ENCODE peak calls at places on chromosomes 1 and 21, in eight cellular contexts. One of them, this sample, is unnamed.
A peak's percentile ranks its signal among the peaks of the same experiment; 100 is the strongest.

GRCh38 chr1:81305997-81306452 is 494.7 kb upstream of the ADGRL2 start:
- DNase-seq in upper lobe of right lung: no peak
- DNase-seq in colonic mucosa: peak; percentile 23
- DNase-seq in esophagus muscularis mucosa: no peak
- DNase-seq in uterus: no peak
- DNase-seq in cardiac muscle cell: peak; percentile 53
- DNase-seq in tibial artery: no peak
- DNase-seq in endothelial cell of umbilical vein: peak; percentile 65
- DNase-seq in this sample: peak; percentile 11

GRCh38 chr1:71019248-71019647 is 28.4 kb downstream of the PTGER3 start:
- DNase-seq in upper lobe of right lung: no peak
- DNase-seq in colonic mucosa: no peak
- DNase-seq in esophagus muscularis mucosa: no peak
- DNase-seq in uterus: no peak
- DNase-seq in cardiac muscle cell: peak; percentile 91
- DNase-seq in tibial artery: no peak
- DNase-seq in endothelial cell of umbilical vein: no peak
- DNase-seq in this sample: no peak

GRCh38 chr21:38645282-38645681 is 147.0 kb upstream of the ERG start:
- DNase-seq in upper lobe of right lung: no peak
- DNase-seq in colonic mucosa: no peak
- DNase-seq in esophagus muscularis mucosa: peak; percentile 70
- DNase-seq in uterus: no peak
- DNase-seq in cardiac muscle cell: no peak
- DNase-seq in tibial artery: no peak
- DNase-seq in endothelial cell of umbilical vein: no peak
- DNase-seq in this sample: no peak

GRCh38 chr21:37548521-37548981 is 182.0 kb downstream of the DYRK1A start:
- DNase-seq in upper lobe of right lung: no peak
- DNase-seq in colonic mucosa: no peak
- DNase-seq in esophagus muscularis mucosa: no peak
- DNase-seq in uterus: no peak
- DNase-seq in cardiac muscle cell: no peak
- DNase-seq in tibial artery: no peak
- DNase-seq in endothelial cell of umbilical vein: peak; percentile 33
- DNase-seq in this sample: no peak

GRCh38 chr1:91011726-91012125 is 10.1 kb downstream of the ZNF644 start:
- DNase-seq in upper lobe of right lung: no peak
- DNase-seq in colonic mucosa: no peak
- DNase-seq in esophagus muscularis mucosa: no peak
- DNase-seq in uterus: no peak
- DNase-seq in cardiac muscle cell: no peak
- DNase-seq in tibial artery: no peak
- DNase-seq in endothelial cell of umbilical vein: peak; percentile 14
- DNase-seq in this sample: no peak

GRCh38 chr1:20126041-20126805 is 6.9 kb upstream of the PLA2G2D start:
- DNase-seq in upper lobe of right lung: peak; percentile 67
- DNase-seq in colonic mucosa: no peak
- DNase-seq in esophagus muscularis mucosa: no peak
- DNase-seq in uterus: no peak
- DNase-seq in cardiac muscle cell: no peak
- DNase-seq in tibial artery: no peak
- DNase-seq in endothelial cell of umbilical vein: no peak
- DNase-seq in this sample: peak; percentile 53

GRCh38 chr1:16022393-16022792 is 557 bp downstream of the CLCNKA start:
- DNase-seq in upper lobe of right lung: no peak
- DNase-seq in colonic mucosa: no peak
- DNase-seq in esophagus muscularis mucosa: no peak
- DNase-seq in uterus: no peak
- DNase-seq in cardiac muscle cell: no peak
- DNase-seq in tibial artery: no peak
- DNase-seq in endothelial cell of umbilical vein: no peak
- DNase-seq in this sample: no peak

GRCh38 chr1:167805041-167805556 is 83.3 kb downstream of the MPZL1 start:
- DNase-seq in upper lobe of right lung: no peak
- DNase-seq in colonic mucosa: no peak
- DNase-seq in esophagus muscularis mucosa: peak; percentile 79
- DNase-seq in uterus: no peak
- DNase-seq in cardiac muscle cell: no peak
- DNase-seq in tibial artery: no peak
- DNase-seq in endothelial cell of umbilical vein: no peak
- DNase-seq in this sample: peak; percentile 31

GRCh38 chr1:175555266-175555665 is 188.1 kb downstream of the TNR start:
- DNase-seq in upper lobe of right lung: no peak
- DNase-seq in colonic mucosa: no peak
- DNase-seq in esophagus muscularis mucosa: no peak
- DNase-seq in uterus: no peak
- DNase-seq in cardiac muscle cell: no peak
- DNase-seq in tibial artery: no peak
- DNase-seq in endothelial cell of umbilical vein: peak; percentile 19
- DNase-seq in this sample: no peak

GRCh38 chr21:17613242-17613676 is 558 bp upstream of the BTG3 start:
- DNase-seq in upper lobe of right lung: peak; percentile 89
- DNase-seq in colonic mucosa: peak; percentile 41
- DNase-seq in esophagus muscularis mucosa: no peak
- DNase-seq in uterus: peak; percentile 46
- DNase-seq in cardiac muscle cell: no peak
- DNase-seq in tibial artery: peak; percentile 55
- DNase-seq in endothelial cell of umbilical vein: peak; percentile 22
- DNase-seq in this sample: no peak

GRCh38 chr1:119968068-119968492 is 71.8 kb upstream of the ADAM30 start:
- DNase-seq in upper lobe of right lung: peak; percentile 74
- DNase-seq in colonic mucosa: peak; percentile 84
- DNase-seq in esophagus muscularis mucosa: no peak
- DNase-seq in uterus: no peak
- DNase-seq in cardiac muscle cell: peak; percentile 51
- DNase-seq in tibial artery: peak; percentile 45
- DNase-seq in endothelial cell of umbilical vein: peak; percentile 50
- DNase-seq in this sample: peak; percentile 20

GRCh38 chr1:237736372-237737029 is 154.2 kb downstream of the ZP4 start:
- DNase-seq in upper lobe of right lung: no peak
- DNase-seq in colonic mucosa: no peak
- DNase-seq in esophagus muscularis mucosa: no peak
- DNase-seq in uterus: no peak
- DNase-seq in cardiac muscle cell: peak; percentile 29
- DNase-seq in tibial artery: no peak
- DNase-seq in endothelial cell of umbilical vein: no peak
- DNase-seq in this sample: no peak

GRCh38 chr1:110529011-110529410 is 10.0 kb upstream of the KCNA10 start:
- DNase-seq in upper lobe of right lung: no peak
- DNase-seq in colonic mucosa: no peak
- DNase-seq in esophagus muscularis mucosa: no peak
- DNase-seq in uterus: no peak
- DNase-seq in cardiac muscle cell: no peak
- DNase-seq in tibial artery: no peak
- DNase-seq in endothelial cell of umbilical vein: no peak
- DNase-seq in this sample: no peak

GRCh38 chr1:75841421-75841820 is 44.7 kb downstream of the MSH4 start:
- DNase-seq in upper lobe of right lung: no peak
- DNase-seq in colonic mucosa: no peak
- DNase-seq in esophagus muscularis mucosa: no peak
- DNase-seq in uterus: no peak
- DNase-seq in cardiac muscle cell: no peak
- DNase-seq in tibial artery: no peak
- DNase-seq in endothelial cell of umbilical vein: no peak
- DNase-seq in this sample: no peak

GRCh38 chr1:213989071-213989739 is 1.4 kb downstream of the PROX1 start:
- DNase-seq in upper lobe of right lung: no peak
- DNase-seq in colonic mucosa: no peak
- DNase-seq in esophagus muscularis mucosa: no peak
- DNase-seq in uterus: no peak
- DNase-seq in cardiac muscle cell: peak; percentile 48
- DNase-seq in tibial artery: no peak
- DNase-seq in endothelial cell of umbilical vein: peak; percentile 42
- DNase-seq in this sample: no peak

GRCh38 chr1:50968884-50969610 is 998 bp upstream of the CDKN2C start:
- DNase-seq in upper lobe of right lung: peak; percentile 79
- DNase-seq in colonic mucosa: peak; percentile 60
- DNase-seq in esophagus muscularis mucosa: no peak
- DNase-seq in uterus: peak; percentile 38
- DNase-seq in cardiac muscle cell: peak; percentile 54
- DNase-seq in tibial artery: peak; percentile 56
- DNase-seq in endothelial cell of umbilical vein: peak; percentile 57
- DNase-seq in this sample: peak; percentile 79

GRCh38 chr1:156706647-156707008 is 1.2 kb upstream of the CRABP2 start:
- DNase-seq in upper lobe of right lung: no peak
- DNase-seq in colonic mucosa: peak; percentile 60
- DNase-seq in esophagus muscularis mucosa: no peak
- DNase-seq in uterus: peak; percentile 85
- DNase-seq in cardiac muscle cell: peak; percentile 59
- DNase-seq in tibial artery: peak; percentile 57
- DNase-seq in endothelial cell of umbilical vein: no peak
- DNase-seq in this sample: no peak

GRCh38 chr1:33329600-33330305 is 8.9 kb upstream of the A3GALT2 start:
- DNase-seq in upper lobe of right lung: no peak
- DNase-seq in colonic mucosa: no peak
- DNase-seq in esophagus muscularis mucosa: no peak
- DNase-seq in uterus: no peak
- DNase-seq in cardiac muscle cell: no peak
- DNase-seq in tibial artery: no peak
- DNase-seq in endothelial cell of umbilical vein: no peak
- DNase-seq in this sample: no peak

GRCh38 chr1:14606632-14607031 is 8.1 kb downstream of the KAZN start:
- DNase-seq in upper lobe of right lung: no peak
- DNase-seq in colonic mucosa: no peak
- DNase-seq in esophagus muscularis mucosa: no peak
- DNase-seq in uterus: no peak
- DNase-seq in cardiac muscle cell: peak; percentile 32
- DNase-seq in tibial artery: no peak
- DNase-seq in endothelial cell of umbilical vein: no peak
- DNase-seq in this sample: no peak

GRCh38 chr21:27425172-27425571 is 458.3 kb upstream of the ADAMTS5 start:
- DNase-seq in upper lobe of right lung: no peak
- DNase-seq in colonic mucosa: no peak
- DNase-seq in esophagus muscularis mucosa: no peak
- DNase-seq in uterus: no peak
- DNase-seq in cardiac muscle cell: peak; percentile 9
- DNase-seq in tibial artery: no peak
- DNase-seq in endothelial cell of umbilical vein: no peak
- DNase-seq in this sample: no peak

GRCh38 chr1:69201716-69202115 is 366.0 kb upstream of the LRRC7 start:
- DNase-seq in upper lobe of right lung: no peak
- DNase-seq in colonic mucosa: no peak
- DNase-seq in esophagus muscularis mucosa: no peak
- DNase-seq in uterus: no peak
- DNase-seq in cardiac muscle cell: no peak
- DNase-seq in tibial artery: no peak
- DNase-seq in endothelial cell of umbilical vein: no peak
- DNase-seq in this sample: no peak

GRCh38 chr1:13589403-13589802 is 5.8 kb downstream of the PDPN start:
- DNase-seq in upper lobe of right lung: no peak
- DNase-seq in colonic mucosa: no peak
- DNase-seq in esophagus muscularis mucosa: no peak
- DNase-seq in uterus: no peak
- DNase-seq in cardiac muscle cell: no peak
- DNase-seq in tibial artery: no peak
- DNase-seq in endothelial cell of umbilical vein: no peak
- DNase-seq in this sample: no peak

GRCh38 chr1:230754831-230755230 is 7.6 kb downstream of the CAPN9 start:
- DNase-seq in upper lobe of right lung: no peak
- DNase-seq in colonic mucosa: peak; percentile 40
- DNase-seq in esophagus muscularis mucosa: no peak
- DNase-seq in uterus: no peak
- DNase-seq in cardiac muscle cell: no peak
- DNase-seq in tibial artery: no peak
- DNase-seq in endothelial cell of umbilical vein: no peak
- DNase-seq in this sample: no peak

GRCh38 chr1:178613271-178613945 is 100.5 kb downstream of the TEX35 start:
- DNase-seq in upper lobe of right lung: no peak
- DNase-seq in colonic mucosa: no peak
- DNase-seq in esophagus muscularis mucosa: no peak
- DNase-seq in uterus: no peak
- DNase-seq in cardiac muscle cell: no peak
- DNase-seq in tibial artery: no peak
- DNase-seq in endothelial cell of umbilical vein: no peak
- DNase-seq in this sample: no peak

GRCh38 chr1:198829948-198830347 is 191.1 kb downstream of the PTPRC start:
- DNase-seq in upper lobe of right lung: no peak
- DNase-seq in colonic mucosa: no peak
- DNase-seq in esophagus muscularis mucosa: no peak
- DNase-seq in uterus: no peak
- DNase-seq in cardiac muscle cell: peak; percentile 15
- DNase-seq in tibial artery: no peak
- DNase-seq in endothelial cell of umbilical vein: peak; percentile 66
- DNase-seq in this sample: no peak
- TF ChIP-seq CTCF in upper lobe of right lung: peak; percentile 6
- TF ChIP-seq CTCF in colonic mucosa: no peak
- TF ChIP-seq CTCF in esophagus muscularis mucosa: no peak
- TF ChIP-seq CTCF in uterus: no peak
- TF ChIP-seq CTCF in cardiac muscle cell: peak; percentile 48
- TF ChIP-seq CTCF in tibial artery: no peak
- TF ChIP-seq CTCF in endothelial cell of umbilical vein: no peak
- TF ChIP-seq CTCF in this sample: peak; percentile 44

GRCh38 chr1:160789051-160789701 is 6.8 kb upstream of the LY9 start:
- DNase-seq in upper lobe of right lung: no peak
- DNase-seq in colonic mucosa: no peak
- DNase-seq in esophagus muscularis mucosa: no peak
- DNase-seq in uterus: no peak
- DNase-seq in cardiac muscle cell: peak; percentile 53
- DNase-seq in tibial artery: no peak
- DNase-seq in endothelial cell of umbilical vein: no peak
- DNase-seq in this sample: no peak
- H3K4me3 ChIP-seq in upper lobe of right lung: no peak overlapping the region
- H3K4me3 ChIP-seq in colonic mucosa: no peak overlapping the region
- H3K4me3 ChIP-seq in esophagus muscularis mucosa: no peak overlapping the region
- H3K4me3 ChIP-seq in uterus: no peak overlapping the region
- H3K4me3 ChIP-seq in cardiac muscle cell: no peak overlapping the region
- H3K4me3 ChIP-seq in tibial artery: no peak overlapping the region
- H3K4me3 ChIP-seq in endothelial cell of umbilical vein: no peak overlapping the region
- H3K4me3 ChIP-seq in this sample: peak overlapping the region; percentile 8

GRCh38 chr1:2474104-2474787 is 1.8 kb upstream of the PLCH2 start:
- DNase-seq in upper lobe of right lung: no peak
- DNase-seq in colonic mucosa: no peak
- DNase-seq in esophagus muscularis mucosa: no peak
- DNase-seq in uterus: no peak
- DNase-seq in cardiac muscle cell: peak; percentile 36
- DNase-seq in tibial artery: no peak
- DNase-seq in endothelial cell of umbilical vein: no peak
- DNase-seq in this sample: no peak
- H3K27me3 ChIP-seq in upper lobe of right lung: peaks cover 12% of the 10 kb centered on the region
- H3K27me3 ChIP-seq in colonic mucosa: no peaks in the 10 kb centered on the region
- H3K27me3 ChIP-seq in esophagus muscularis mucosa: no peaks in the 10 kb centered on the region
- H3K27me3 ChIP-seq in uterus: no peaks in the 10 kb centered on the region
- H3K27me3 ChIP-seq in cardiac muscle cell: no peaks in the 10 kb centered on the region
- H3K27me3 ChIP-seq in tibial artery: no peaks in the 10 kb centered on the region
- H3K27me3 ChIP-seq in endothelial cell of umbilical vein: no peaks in the 10 kb centered on the region
- H3K27me3 ChIP-seq in this sample: no peaks in the 10 kb centered on the region

GRCh38 chr1:114196992-114197907 is 43.6 kb upstream of the SYT6 start:
- DNase-seq in upper lobe of right lung: no peak
- DNase-seq in colonic mucosa: no peak
- DNase-seq in esophagus muscularis mucosa: no peak
- DNase-seq in uterus: no peak
- DNase-seq in cardiac muscle cell: no peak
- DNase-seq in tibial artery: no peak
- DNase-seq in endothelial cell of umbilical vein: no peak
- DNase-seq in this sample: no peak

GRCh38 chr1:114195819-114196218 is 42.1 kb upstream of the SYT6 start:
- DNase-seq in upper lobe of right lung: no peak
- DNase-seq in colonic mucosa: no peak
- DNase-seq in esophagus muscularis mucosa: no peak
- DNase-seq in uterus: no peak
- DNase-seq in cardiac muscle cell: no peak
- DNase-seq in tibial artery: no peak
- DNase-seq in endothelial cell of umbilical vein: no peak
- DNase-seq in this sample: no peak

GRCh38 chr1:114189398-114189797 is 35.7 kb upstream of the SYT6 start:
- DNase-seq in upper lobe of right lung: no peak
- DNase-seq in colonic mucosa: no peak
- DNase-seq in esophagus muscularis mucosa: no peak
- DNase-seq in uterus: no peak
- DNase-seq in cardiac muscle cell: no peak
- DNase-seq in tibial artery: no peak
- DNase-seq in endothelial cell of umbilical vein: no peak
- DNase-seq in this sample: no peak

GRCh38 chr1:114192328-114192727 is 38.7 kb upstream of the SYT6 start:
- DNase-seq in upper lobe of right lung: no peak
- DNase-seq in colonic mucosa: no peak
- DNase-seq in esophagus muscularis mucosa: no peak
- DNase-seq in uterus: no peak
- DNase-seq in cardiac muscle cell: no peak
- DNase-seq in tibial artery: no peak
- DNase-seq in endothelial cell of umbilical vein: no peak
- DNase-seq in this sample: no peak
- TF ChIP-seq CTCF in upper lobe of right lung: no peak
- TF ChIP-seq CTCF in colonic mucosa: no peak
- TF ChIP-seq CTCF in esophagus muscularis mucosa: no peak
- TF ChIP-seq CTCF in uterus: no peak
- TF ChIP-seq CTCF in cardiac muscle cell: no peak
- TF ChIP-seq CTCF in tibial artery: no peak
- TF ChIP-seq CTCF in endothelial cell of umbilical vein: no peak
- TF ChIP-seq CTCF in this sample: no peak

This sample was measured in GM06990.